ENCODE peak calls at places on chromosomes 5 and 9, in six cellular contexts. K is T-helper 2 cell treated with Interferon-gamma antibody and Interleukin-4, amounts not matched to agents 5 μg/mL and 100 μg/mL, for 36 hours; Z is stimulated activated CD4-positive, alpha-beta T cell treated with anti-CD3 and anti-CD28 coated beads, Interleukin-4, amount 100 ng/mL, for 24 hours; P is COLO829; Q is Kasumi-1; I is H1. W is an unnamed sample.

GRCh38 chr9:734831-735511 is 106.5 kb upstream of the DMRT1 start:
- DNase-seq in K (no peak), Z (no peak), P (no peak), Q (no peak), I (no peak), W (peak)

GRCh38 chr5:61228691-61229280 is 66.5 kb upstream of the SMIM15 start:
- DNase-seq in K (no peak), Z (no peak), P (no peak), Q (no peak), I (no peak), W (peak)

GRCh38 chr5:172944741-172945140 is 14.5 kb upstream of the RPL26L1 start:
- DNase-seq in K (no peak), Z (no peak), P (no peak), Q (no peak), I (no peak), W (no peak)

GRCh38 chr5:76953551-76954382 is 922 bp downstream of the CRHBP start:
- DNase-seq in K (no peak), Z (no peak), P (no peak), Q (no peak), I (no peak), W (no peak)

GRCh38 chr5:116068028-116068632 is 16.7 kb upstream of the COMMD10 start:
- DNase-seq in K (no peak), Z (peak), P (no peak), Q (peak), I (no peak), W (no peak)

GRCh38 chr5:110345623-110346022 is 380.8 kb downstream of the TMEM232 start:
- DNase-seq in K (no peak), Z (no peak), P (no peak), Q (no peak), I (no peak), W (no peak)

GRCh38 chr5:3595102-3595961 is at the start of gene IRX1:
- DNase-seq in K (no peak), Z (no peak), P (no peak), Q (no peak), I (no peak), W (no peak)

GRCh38 chr9:95981741-95982390 is 106.4 kb downstream of the ERCC6L2 start:
- DNase-seq in K (no peak), Z (no peak), P (peak), Q (peak), I (no peak), W (no peak)

GRCh38 chr5:1343931-1344901 is 683 bp downstream of the CLPTM1L start:
- DNase-seq in K (peak), Z (peak), P (no peak), Q (no peak), I (no peak), W (no peak)

GRCh38 chr9:37471942-37472679 is 6.9 kb upstream of the ZBTB5 start:
- DNase-seq in K (no peak), Z (no peak), P (peak), Q (no peak), I (peak), W (peak)

GRCh38 chr9:105647595-105648349 is 14.5 kb upstream of the TAL2 start:
- DNase-seq in K (no peak), Z (no peak), P (no peak), Q (no peak), I (peak), W (no peak)

GRCh38 chr5:181215997-181216982 is 6.8 kb upstream of the TRIM41 start:
- DNase-seq in K (peak), Z (no peak), P (no peak), Q (no peak), I (no peak), W (no peak)

GRCh38 chr5:173743641-173744343 is 127.3 kb upstream of the BOD1 start:
- DNase-seq in K (no peak), Z (no peak), P (no peak), Q (no peak), I (no peak), W (no peak)

GRCh38 chr5:95369796-95370195 is 21.4 kb upstream of the FAM81B start:
- DNase-seq in K (no peak), Z (no peak), P (no peak), Q (peak), I (no peak), W (no peak)

W was measured in skeletal muscle cell.